ENCODE peak calls at places on chromosomes 12 and 14, in four cellular contexts. E is hepatocyte, I is breast epithelium, A is fibroblast of lung. D is an unnamed sample. For H3K4me1, the result is how much of the 10 kb centered on the place peaks cover.

GRCh38 chr12:3045989-3046388 is 31.2 kb upstream of the TSPAN9 start:
- DNase-seq in E (no peak), I (no peak), A (no peak), D (no peak)

GRCh38 chr14:100803694-100804075 is 22.2 kb upstream of the MEG3 start:
- DNase-seq in E (no peak), I (no peak), A (no peak), D (no peak)

GRCh38 chr14:61065671-61066070 is 84.6 kb downstream of the SLC38A6 start:
- DNase-seq in E (no peak), I (no peak), A (no peak), D (no peak)

GRCh38 chr14:64761441-64762043 is 57.3 kb downstream of the PLEKHG3 start:
- DNase-seq in E (peak), I (no peak), A (no peak), D (no peak)

GRCh38 chr12:63196168-63196567 is 45.2 kb upstream of the AVPR1A start:
- DNase-seq in E (peak), I (no peak), A (no peak), D (peak)

GRCh38 chr14:56826214-56826613 is 15.9 kb upstream of the OTX2 start:
- DNase-seq in E (no peak), I (no peak), A (no peak), D (no peak)

GRCh38 chr12:71194657-71195056 is 36.9 kb upstream of the TSPAN8 start:
- DNase-seq in E (no peak), I (no peak), A (no peak), D (no peak)

GRCh38 chr14:25011095-25011494 is 38.9 kb downstream of the STXBP6 start:
- DNase-seq in E (no peak), I (no peak), A (no peak), D (no peak)

GRCh38 chr14:72565200-72565599 is 328.7 kb downstream of the DPF3 start:
- DNase-seq in E (no peak), I (no peak), A (no peak), D (no peak)

GRCh38 chr12:125304029-125304428 is 238.8 kb downstream of the AACS start:
- DNase-seq in E (no peak), I (no peak), A (no peak), D (no peak)

GRCh38 chr14:91413547-91414474 is 3.8 kb downstream of the CCDC88C start:
- DNase-seq in E (peak), I (no peak), A (no peak), D (peak)

GRCh38 chr14:19799880-19800279 is 3.7 kb upstream of the OR4N2 start:
- DNase-seq in E (no peak), I (no peak), A (no peak), D (no peak)

GRCh38 chr12:119156401-119156800 is 22.3 kb upstream of the HSPB8 start:
- DNase-seq in E (no peak), I (no peak), A (no peak), D (no peak)

GRCh38 chr12:22709292-22709691 is 84.3 kb downstream of the ETNK1 start:
- DNase-seq in E (peak), I (no peak), A (peak), D (peak)

GRCh38 chr14:47676301-47676617 is 854 bp upstream of the MDGA2 start:
- DNase-seq in E (no peak), I (no peak), A (no peak), D (no peak)

GRCh38 chr14:34040765-34041164 is 89.9 kb upstream of the EGLN3 start:
- DNase-seq in E (no peak), I (no peak), A (no peak), D (no peak)

GRCh38 chr12:22543246-22544037 is 900 bp downstream of the C2CD5 start:
- DNase-seq in E (peak), I (peak), A (peak), D (peak)

GRCh38 chr12:121295746-121296617 is 527 bp downstream of the CAMKK2 start:
- DNase-seq in E (peak), I (no peak), A (no peak), D (peak)

GRCh38 chr14:90491221-90491867 is 94.5 kb downstream of the CALM1 start:
- DNase-seq in E (peak), I (peak), A (peak), D (no peak)

GRCh38 chr12:93886533-93887511 is 209.6 kb downstream of the CRADD start:
- DNase-seq in E (no peak), I (no peak), A (peak), D (no peak)

GRCh38 chr12:108856428-108857157 is 790 bp downstream of the SSH1 start:
- DNase-seq in E (peak), I (no peak), A (peak), D (peak)

GRCh38 chr14:89399157-89399556 is 17.9 kb downstream of the FOXN3 start:
- DNase-seq in E (no peak), I (no peak), A (no peak), D (no peak)

GRCh38 chr14:72608391-72609204 is 285.3 kb downstream of the DPF3 start:
- DNase-seq in E (peak), I (no peak), A (peak), D (no peak)

GRCh38 chr12:128795530-128796361 is 28.0 kb downstream of the SLC15A4 start:
- DNase-seq in E (no peak), I (no peak), A (no peak), D (no peak)

GRCh38 chr12:109781668-109782321 is 51.4 kb downstream of the TRPV4 start:
- DNase-seq in E (no peak), I (no peak), A (no peak), D (no peak)

GRCh38 chr12:114400395-114400794 is 5.5 kb downstream of the TBX5 start:
- DNase-seq in E (no peak), I (no peak), A (no peak), D (no peak)

GRCh38 chr12:51323966-51324895 is at the start of gene BIN2:
- DNase-seq in E (no peak), I (no peak), A (no peak), D (no peak)

GRCh38 chr12:111446044-111446581 is 40.4 kb downstream of the SH2B3 start:
- DNase-seq in E (no peak), I (no peak), A (peak), D (no peak)

GRCh38 chr14:71855399-71856036 is 76.7 kb upstream of the RGS6 start:
- DNase-seq in E (peak), I (no peak), A (peak), D (peak)

GRCh38 chr14:73242274-73242960 is 5.1 kb downstream of the PAPLN start:
- DNase-seq in E (no peak), I (no peak), A (peak), D (no peak)

GRCh38 chr14:55240526-55241178 is 30.6 kb upstream of the FBXO34 start:
- DNase-seq in E (peak), I (no peak), A (peak), D (no peak)

GRCh38 chr12:72241552-72241951 is 30.6 kb upstream of the TRHDE start:
- DNase-seq in E (no peak), I (no peak), A (no peak), D (no peak)

GRCh38 chr14:71212093-71212492 is 304.8 kb downstream of the PCNX1 start:
- DNase-seq in E (no peak), I (no peak), A (no peak), D (no peak)

GRCh38 chr14:95043314-95043713 is 114.0 kb downstream of the DICER1 start:
- DNase-seq in E (no peak), I (no peak), A (no peak), D (no peak)

GRCh38 chr14:21039059-21039422 is 3.1 kb upstream of the RNASE7 start:
- DNase-seq in E (peak), I (peak), A (peak), D (no peak)

GRCh38 chr12:108214486-108214885 is 85.4 kb downstream of the WSCD2 start:
- DNase-seq in E (peak), I (no peak), A (peak), D (peak)

GRCh38 chr12:75011120-75011519 is 198.5 kb downstream of the KCNC2 start:
- DNase-seq in E (no peak), I (no peak), A (no peak), D (no peak)

GRCh38 chr14:92599786-92600185 is 86.2 kb downstream of the RIN3 start:
- DNase-seq in E (no peak), I (no peak), A (no peak), D (no peak)

GRCh38 chr14:92597873-92598548 is 84.4 kb downstream of the RIN3 start:
- DNase-seq in E (no peak), I (no peak), A (no peak), D (no peak)

GRCh38 chr14:92595267-92595666 is 81.7 kb downstream of the RIN3 start:
- DNase-seq in E (no peak), I (no peak), A (no peak), D (no peak)

GRCh38 chr14:92598549-92598905 is 84.9 kb downstream of the RIN3 start:
- DNase-seq in E (no peak), I (no peak), A (no peak), D (no peak)

DNA sequence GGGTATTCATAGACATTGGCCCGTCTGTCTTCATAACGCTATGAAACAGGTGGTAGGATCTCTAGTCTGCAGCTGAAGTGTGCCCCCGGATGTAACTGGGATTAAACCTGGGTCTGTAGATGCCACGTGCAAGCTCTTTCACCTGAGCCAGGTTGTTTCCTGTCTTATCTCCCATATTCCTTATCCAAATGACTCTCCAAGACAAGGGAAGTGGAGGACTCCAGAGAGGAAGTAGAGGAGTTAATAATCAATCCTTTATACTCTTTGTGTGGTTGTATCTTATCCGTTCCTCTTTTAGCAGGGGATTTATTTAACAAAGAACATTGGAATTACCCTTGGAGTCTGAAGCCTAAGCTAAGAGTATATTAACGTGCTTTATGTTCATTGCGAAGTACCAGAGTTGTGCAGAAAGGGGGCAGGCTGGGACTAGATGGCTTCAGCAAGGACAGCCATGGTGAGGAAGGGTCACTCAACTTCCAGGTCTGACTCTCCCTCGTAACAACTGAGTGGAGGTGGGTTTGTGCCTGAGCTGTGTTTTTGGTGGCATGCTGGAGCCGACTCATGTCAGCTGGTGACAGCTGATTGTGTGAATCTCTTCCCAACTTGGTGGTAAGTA is 82.9 kb downstream of the RIN3 start:
- DNase-seq in E (no peak), I (no peak), A (no peak), D (no peak)
- TF ChIP-seq CTCF in E (no peak), I (no peak), A (peak), D (no peak)

GRCh38 chr12:15629761-15630160 is 159.4 kb downstream of the EPS8 start:
- DNase-seq in E (no peak), I (no peak), A (peak), D (no peak)

GRCh38 chr12:15633201-15633600 is 156.0 kb downstream of the EPS8 start:
- DNase-seq in E (no peak), I (no peak), A (peak), D (no peak)

GRCh38 chr12:15631007-15631715 is 158.0 kb downstream of the EPS8 start:
- DNase-seq in E (no peak), I (no peak), A (no peak), D (peak)

GRCh38 chr12:15634010-15634676 is 155.0 kb downstream of the EPS8 start:
- DNase-seq in E (no peak), I (no peak), A (peak), D (no peak)

GRCh38 chr12:15632708-15633107 is 156.5 kb downstream of the EPS8 start:
- DNase-seq in E (no peak), I (no peak), A (no peak), D (no peak)
- H3K4me1 ChIP-seq in E (under half), I (under half), A (under half), D (half or more)

DNA sequence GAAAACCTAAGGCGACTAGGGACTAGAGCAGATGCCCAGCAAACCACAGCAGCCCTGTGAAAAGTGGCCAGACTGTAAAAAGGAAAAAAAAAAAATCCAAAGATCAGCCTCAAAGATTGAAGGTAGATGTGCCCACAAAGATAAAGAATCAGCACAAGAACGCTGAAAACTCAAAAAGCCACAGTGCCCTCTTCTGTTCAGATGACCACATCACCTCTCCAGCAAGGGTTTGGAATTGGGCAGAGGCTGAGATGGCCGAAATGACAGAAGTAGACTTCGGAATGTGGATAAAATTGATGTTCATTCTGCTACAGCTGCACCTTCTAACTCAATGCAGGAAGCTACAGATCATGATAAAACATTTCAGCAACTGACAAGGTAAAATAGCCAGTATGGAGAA is 154.4 kb downstream of the GPHN start:
- DNase-seq in E (no peak), I (no peak), A (peak), D (no peak)
- TF ChIP-seq CTCF in E (peak), I (no peak), A (peak), D (peak)

DNA sequence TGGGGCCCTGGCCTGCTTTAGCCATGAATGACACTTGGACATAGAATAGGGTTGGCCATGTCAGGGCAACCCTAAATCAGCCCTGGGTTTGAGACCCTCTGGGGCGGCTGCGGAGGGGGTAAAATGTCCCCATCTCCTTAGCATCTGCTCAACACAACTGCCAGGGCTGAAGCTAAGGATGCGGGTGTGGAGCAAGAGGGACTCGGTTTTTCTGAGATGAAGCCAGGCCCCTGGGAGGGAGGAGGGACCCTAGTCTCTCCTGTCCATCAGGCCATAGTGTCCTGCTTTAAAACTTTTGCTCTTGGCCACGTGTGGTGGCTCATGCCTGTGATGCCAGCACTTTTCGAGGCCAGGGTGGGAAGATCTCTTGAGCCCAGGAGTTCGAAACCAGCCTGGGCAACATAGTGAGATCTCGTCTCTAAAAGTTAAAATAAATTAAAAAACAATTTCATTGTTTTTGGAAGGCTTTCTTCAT is 778 bp upstream of the C1R start:
- DNase-seq in E (no peak), I (no peak), A (no peak), D (no peak)
- H3K4me1 ChIP-seq in E (under half), I (under half), A (under half), D (under half)

GRCh38 chr12:113135178-113136127 is at the start of gene RASAL1:
- DNase-seq in E (peak), I (peak), A (no peak), D (peak)
- TF ChIP-seq CTCF in E (peak), I (no peak), A (no peak), D (peak)

DNA sequence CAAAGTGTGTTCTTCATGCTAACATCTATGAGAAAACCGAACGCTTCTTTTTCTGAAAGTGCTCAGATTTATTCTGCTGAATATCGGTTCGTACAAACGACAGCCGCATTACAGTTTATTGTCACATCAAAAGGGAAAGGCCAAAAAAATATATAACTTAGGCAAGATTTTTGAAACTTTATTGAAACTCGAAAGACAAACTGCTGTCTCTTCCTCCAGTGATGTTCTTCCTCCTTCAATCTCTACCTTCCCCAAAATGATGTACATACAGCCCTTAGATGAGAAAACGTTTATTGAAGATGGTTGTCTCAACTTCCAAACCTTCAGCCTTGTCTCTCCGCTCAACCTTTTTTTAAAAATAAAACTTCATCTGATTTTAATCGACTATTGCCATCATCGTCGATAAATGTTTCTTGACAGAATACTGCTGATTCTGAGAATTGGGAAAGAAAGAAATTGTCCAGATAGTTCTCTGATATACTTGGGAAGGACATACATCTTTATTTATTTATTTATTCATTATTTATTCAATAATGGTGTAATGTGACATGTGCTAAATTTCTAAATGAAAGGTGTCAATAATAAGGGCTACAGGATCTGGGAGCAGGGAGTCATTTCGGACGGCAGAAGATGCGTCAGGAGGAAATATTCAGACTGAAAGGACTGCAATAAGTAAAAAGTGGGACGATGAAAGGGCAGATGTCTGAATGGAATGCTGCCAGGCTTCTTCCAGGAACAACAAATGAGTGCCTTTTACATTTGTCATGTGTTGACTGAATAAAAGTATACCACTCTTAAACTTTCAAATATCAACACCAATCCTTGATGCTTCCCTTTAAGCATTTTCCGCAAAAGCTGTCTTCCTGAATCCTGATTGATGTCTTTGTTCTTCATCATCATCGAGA is 816 bp upstream of the MDM1 start:
- DNase-seq in E (no peak), I (no peak), A (no peak), D (no peak)
- H3K4me1 ChIP-seq in E (under half), I (under half), A (under half), D (under half)

GRCh38 chr14:102066041-102066451 is 20.8 kb downstream of the HSP90AA1 start:
- DNase-seq in E (no peak), I (no peak), A (no peak), D (no peak)

GRCh38 chr14:102058931-102059330 is 27.9 kb downstream of the HSP90AA1 start:
- DNase-seq in E (no peak), I (no peak), A (no peak), D (no peak)

GRCh38 chr14:102063808-102064429 is 22.9 kb downstream of the HSP90AA1 start:
- DNase-seq in E (no peak), I (no peak), A (no peak), D (no peak)

GRCh38 chr14:102058146-102058545 is 28.7 kb downstream of the HSP90AA1 start:
- DNase-seq in E (no peak), I (no peak), A (no peak), D (no peak)

GRCh38 chr14:102063092-102063807 is 23.6 kb downstream of the HSP90AA1 start:
- DNase-seq in E (peak), I (peak), A (peak), D (peak)
- TF ChIP-seq CTCF in E (peak), I (peak), A (peak), D (peak)

DNA sequence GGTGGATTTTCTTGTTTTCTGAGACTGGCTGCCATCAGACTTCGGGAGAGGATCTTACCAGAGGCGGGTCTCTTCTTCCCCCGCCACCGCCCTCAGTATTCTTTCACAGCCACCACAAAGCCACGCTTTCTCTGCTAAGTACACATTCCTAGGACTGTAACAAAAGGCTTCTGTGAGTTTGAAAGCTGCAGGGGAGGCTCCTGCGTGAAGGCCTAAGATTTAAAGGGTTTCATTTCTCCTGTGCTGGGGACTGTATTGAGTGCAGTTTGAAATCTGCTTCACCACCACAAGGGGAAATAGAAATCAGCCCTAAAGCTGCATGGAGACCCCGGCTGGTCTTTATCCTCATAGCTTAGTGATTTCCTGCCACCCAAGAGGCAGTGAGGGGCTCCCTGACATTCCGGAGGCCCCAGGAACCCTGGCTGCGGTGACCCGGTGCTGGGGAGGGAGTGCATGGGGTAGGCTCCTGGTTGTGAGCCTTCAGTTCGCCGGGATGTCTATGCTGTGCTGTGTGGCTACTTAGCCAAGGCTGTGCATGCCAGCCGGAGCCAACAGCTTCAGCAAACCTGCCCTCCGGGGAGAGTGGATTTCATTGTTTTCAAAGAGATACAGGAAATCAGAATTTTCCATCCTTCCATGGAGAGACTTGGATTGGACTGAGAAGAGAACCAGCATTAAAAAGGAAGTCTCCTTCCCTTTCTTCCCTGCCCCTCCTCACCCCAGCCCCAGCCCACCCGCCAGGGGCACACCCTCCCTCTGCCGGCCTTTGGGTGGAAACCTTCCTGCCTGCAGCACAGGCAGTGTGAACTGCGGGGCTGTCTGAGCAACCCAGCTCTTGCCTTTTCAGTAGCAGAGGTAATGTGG is 163.3 kb downstream of the ETV6 start:
- DNase-seq in E (peak), I (no peak), A (no peak), D (no peak)
- H3K4me1 ChIP-seq in E (under half), I (under half), A (under half), D (under half)